ENCODE peak calls at places on chromosomes 1 and 21, in six cellular contexts. V is spleen, G is A549, N is ovary, M is body of pancreas, U is erythroblast. I is an unnamed sample.

GRCh38 chr1:233294991-233295774 is at the start of gene PCNX2:
- DNase-seq in V (peak; percentile 88), G (peak; percentile 62), N (peak; percentile 63), M (peak; percentile 74), U (no peak), I (no peak)

GRCh38 chr1:245091818-245092637 is 62.8 kb upstream of the KIF26B start:
- DNase-seq in V (peak; percentile 78), G (peak; percentile 82), N (peak; percentile 41), M (peak; percentile 12), U (no peak), I (no peak)

GRCh38 chr1:246506440-246506784 is 667 bp downstream of the SMYD3 start:
- DNase-seq in V (no peak), G (no peak), N (no peak), M (no peak), U (no peak), I (no peak)

GRCh38 chr21:14957836-14958235 is 107.0 kb downstream of the NRIP1 start:
- DNase-seq in V (no peak), G (no peak), N (no peak), M (no peak), U (no peak), I (no peak)

GRCh38 chr1:51344602-51345299 is 14.4 kb upstream of the TTC39A start:
- DNase-seq in V (no peak), G (no peak), N (no peak), M (peak; percentile 81), U (no peak), I (no peak)

GRCh38 chr1:181059435-181059834 is 25.7 kb downstream of the MR1 start:
- DNase-seq in V (no peak), G (no peak), N (no peak), M (no peak), U (no peak), I (no peak)

GRCh38 chr1:21277178-21277577 is 13.1 kb downstream of the ECE1 start:
- DNase-seq in V (no peak), G (no peak), N (peak; percentile 81), M (peak; percentile 51), U (no peak), I (no peak)

GRCh38 chr1:201501144-201501543 is 5.8 kb downstream of the CSRP1 start:
- DNase-seq in V (peak; percentile 14), G (no peak), N (no peak), M (no peak), U (no peak), I (no peak)

GRCh38 chr21:40797881-40798280 is 49.1 kb downstream of the DSCAM start:
- DNase-seq in V (no peak), G (no peak), N (no peak), M (no peak), U (no peak), I (no peak)

GRCh38 chr1:9293512-9294439 is 1.1 kb downstream of the SPSB1 start:
- DNase-seq in V (peak; percentile 84), G (peak; percentile 56), N (no peak), M (peak; percentile 50), U (peak; percentile 27), I (no peak)

GRCh38 chr1:54253480-54253879 is 53.5 kb downstream of the MRPL37 start:
- DNase-seq in V (no peak), G (peak; percentile 31), N (no peak), M (no peak), U (no peak), I (no peak)

GRCh38 chr1:24739241-24739640 is 6.0 kb upstream of the CLIC4 start:
- DNase-seq in V (peak; percentile 15), G (no peak), N (no peak), M (no peak), U (no peak), I (no peak)

GRCh38 chr21:29075706-29076447 is 2.4 kb upstream of the CCT8 start:
- DNase-seq in V (no peak), G (no peak), N (no peak), M (no peak), U (peak; percentile 42), I (no peak)

GRCh38 chr1:57254006-57254405 is 169.9 kb downstream of the DAB1 start:
- DNase-seq in V (no peak), G (no peak), N (no peak), M (no peak), U (no peak), I (no peak)

GRCh38 chr1:183198463-183198862 is 12.4 kb downstream of the LAMC2 start:
- DNase-seq in V (no peak), G (peak; percentile 24), N (peak; percentile 39), M (no peak), U (no peak), I (no peak)

GRCh38 chr21:36134820-36135390 is at the start of gene CBR3:
- DNase-seq in V (peak; percentile 87), G (peak; percentile 55), N (peak; percentile 77), M (peak; percentile 52), U (peak; percentile 41), I (no peak)

GRCh38 chr1:21666572-21667320 is 2.4 kb downstream of the RAP1GAP start:
- DNase-seq in V (peak; percentile 59), G (no peak), N (no peak), M (no peak), U (no peak), I (peak; percentile 47)

GRCh38 chr1:20499105-20499504 is 8.8 kb downstream of the MUL1 start:
- DNase-seq in V (no peak), G (no peak), N (no peak), M (no peak), U (no peak), I (no peak)

GRCh38 chr1:156717411-156717810 is 10.9 kb upstream of the METTL25B start:
- DNase-seq in V (no peak), G (no peak), N (no peak), M (no peak), U (no peak), I (no peak)

GRCh38 chr1:26110731-26111529 is 694 bp upstream of the PDIK1L start:
- DNase-seq in V (peak; percentile 94), G (peak; percentile 64), N (peak; percentile 86), M (peak; percentile 89), U (peak; percentile 93), I (peak; percentile 84)
- TF ChIP-seq POLR2A in V (no peak), G (peak; percentile 48), N (no peak), M (peak; percentile 80), U (peak; percentile 58), I (peak; percentile 15)

GRCh38 chr1:226631229-226632000 is 82.9 kb downstream of the STUM start:
- DNase-seq in V (peak; percentile 60), G (no peak), N (peak; percentile 22), M (no peak), U (no peak), I (no peak)

GRCh38 chr1:226633541-226634155 is 85.1 kb downstream of the STUM start:
- DNase-seq in V (peak; percentile 68), G (no peak), N (no peak), M (no peak), U (no peak), I (peak; percentile 44)

GRCh38 chr1:226630592-226630991 is 82.0 kb downstream of the STUM start:
- DNase-seq in V (no peak), G (no peak), N (no peak), M (no peak), U (no peak), I (no peak)

GRCh38 chr1:226632922-226633351 is 84.4 kb downstream of the STUM start:
- DNase-seq in V (peak; percentile 86), G (no peak), N (peak; percentile 35), M (no peak), U (no peak), I (no peak)

DNA sequence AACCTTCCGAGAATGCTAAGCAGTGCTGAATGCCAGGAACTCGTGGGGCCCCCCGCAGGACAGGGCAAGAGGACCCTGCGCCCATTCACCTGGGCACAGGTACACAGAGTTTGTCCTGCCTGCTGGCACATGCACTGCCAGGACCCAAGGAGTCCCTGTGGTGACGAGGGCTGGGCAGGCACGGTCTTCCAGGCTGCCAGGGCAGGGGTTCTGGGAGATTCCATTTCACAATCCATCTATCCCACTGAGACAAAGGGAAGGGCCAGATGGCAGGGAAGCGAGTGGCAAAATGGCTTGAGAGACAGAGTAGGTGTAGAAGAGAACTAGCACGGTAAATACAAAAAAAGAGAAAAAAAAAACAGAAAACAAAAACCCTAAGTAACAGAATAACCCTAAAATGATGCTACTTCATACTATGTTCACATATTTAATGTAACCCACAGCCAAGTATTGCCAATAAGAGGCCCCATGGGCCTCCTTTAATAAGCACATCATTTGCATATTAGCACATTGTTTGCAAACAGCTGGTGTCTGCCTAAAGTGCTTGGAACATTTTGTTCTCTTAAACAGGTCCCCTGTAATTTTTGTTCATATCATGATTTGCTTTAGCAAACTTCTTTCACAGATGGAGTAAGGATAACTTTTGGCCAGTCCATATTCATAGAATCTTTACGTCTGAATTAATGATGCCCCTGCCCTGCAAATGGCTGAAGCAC is 83.8 kb downstream of the STUM start:
- DNase-seq in V (peak; percentile 78), G (no peak), N (peak; percentile 24), M (no peak), U (no peak), I (no peak)
- TF ChIP-seq POLR2A in V (no peak), G (no peak), N (no peak), M (no peak), U (no peak), I (no peak)

DNA sequence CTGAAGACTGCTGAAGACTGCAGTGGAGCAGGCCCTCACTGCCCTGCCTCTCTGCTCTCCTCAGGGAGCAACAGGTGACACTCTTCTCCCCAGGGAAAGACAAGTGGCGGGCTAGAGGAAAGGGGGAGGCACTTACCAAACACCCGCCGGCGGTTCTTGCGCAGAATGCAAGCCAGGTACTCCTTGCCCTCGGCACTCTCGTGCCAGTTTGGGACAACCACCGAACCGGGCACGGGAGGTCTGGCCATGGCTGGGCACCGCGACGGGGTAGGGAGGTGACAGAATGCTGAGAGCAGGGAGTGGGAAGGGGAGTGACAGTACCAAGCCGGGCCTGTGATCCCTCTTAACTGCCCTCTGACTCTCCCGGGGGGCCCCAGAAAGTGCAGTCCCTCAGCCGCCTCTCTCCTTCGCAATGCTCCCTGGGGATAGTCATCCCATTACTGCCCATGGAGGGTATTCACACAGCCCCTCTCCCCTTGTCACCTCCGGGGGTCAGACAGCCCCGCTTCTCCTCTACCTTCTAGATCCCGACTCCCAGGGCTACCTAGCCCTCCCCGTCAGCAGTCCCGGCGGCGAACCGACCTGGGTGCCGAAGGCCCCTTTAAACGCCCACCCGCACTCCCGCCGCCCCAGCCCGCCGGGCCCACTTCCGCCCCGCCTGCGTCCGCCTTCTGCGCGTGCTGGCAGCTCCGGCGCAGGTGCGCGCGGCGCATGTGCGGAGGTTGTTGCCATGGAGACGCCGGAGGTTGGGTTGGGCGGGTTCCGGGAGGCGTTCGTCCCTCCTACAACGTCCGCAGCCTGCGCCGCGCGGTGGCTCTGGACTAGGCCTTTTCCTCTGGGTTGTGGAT is at the start of gene CPLANE2:
- DNase-seq in V (peak; percentile 99), G (peak; percentile 90), N (peak; percentile 97), M (peak; percentile 96), U (peak; percentile 96), I (peak; percentile 97)
- TF ChIP-seq POLR2A in V (no peak), G (peak; percentile 39), N (peak; percentile 87), M (peak; percentile 75), U (peak; percentile 63), I (no peak)

DNA sequence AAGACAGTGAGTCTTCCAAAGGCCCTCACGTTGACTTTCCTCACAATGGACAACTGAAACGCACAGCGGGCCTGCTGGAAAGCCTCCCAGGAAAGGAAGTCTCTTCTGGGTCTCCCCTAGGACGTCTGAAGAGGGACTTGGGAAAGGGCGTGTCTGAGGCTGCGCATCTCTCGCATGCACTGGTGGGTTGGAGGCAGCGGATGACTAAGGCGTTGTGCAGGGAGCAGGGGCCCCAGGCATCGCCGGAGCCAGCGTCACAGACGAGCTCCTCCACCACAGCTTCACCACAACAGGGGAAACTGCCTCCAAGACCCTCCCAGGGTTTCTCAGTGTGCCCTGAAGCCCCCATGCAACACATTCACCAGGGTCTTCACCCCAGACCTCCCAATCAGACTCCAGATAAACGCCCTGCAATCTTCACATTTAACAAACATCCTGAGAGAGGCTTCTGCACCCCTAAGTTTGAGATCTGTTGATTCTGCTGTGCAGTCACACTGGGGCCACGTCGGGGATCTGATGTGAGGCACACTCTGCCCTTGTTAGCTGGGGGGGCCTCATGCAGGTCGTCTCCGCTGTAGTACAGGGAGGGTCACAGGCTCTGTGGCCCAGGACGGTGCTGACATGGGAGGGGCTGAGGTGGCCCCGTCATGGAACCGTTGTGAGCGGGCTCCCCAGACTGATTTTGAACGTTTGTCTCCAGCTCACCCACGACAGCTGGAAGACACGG is 7.0 kb upstream of the TFF1 start:
- DNase-seq in V (peak; percentile 52), G (no peak), N (no peak), M (no peak), U (no peak), I (no peak)
- TF ChIP-seq POLR2A in V (no peak), G (no peak), N (no peak), M (no peak), U (no peak), I (no peak)

I was measured in right lobe of liver.